ENCODE peak calls at places on chromosomes 12 and 14, in five cellular contexts. One of them, this sample, is unnamed.
A peak's percentile ranks its signal among the peaks of the same experiment; 100 is the strongest.

GRCh38 chr12:121992059-121992879 is 29.4 kb upstream of the BCL7A start:
- DNase-seq in progenitor cell of endocrine pancreas: no peak
- DNase-seq in activated gamma-delta T cell treated with Interleukin-2 at 50 U/mL for 16 hours: peak; percentile 12
- DNase-seq in naive thymus-derived CD8-positive, alpha-beta T cell: no peak
- DNase-seq in ureter: peak; percentile 73
- DNase-seq in this sample: no peak

GRCh38 chr12:67391034-67391433 is 121.9 kb downstream of the CAND1 start:
- DNase-seq in progenitor cell of endocrine pancreas: no peak
- DNase-seq in activated gamma-delta T cell treated with Interleukin-2 at 50 U/mL for 16 hours: no peak
- DNase-seq in naive thymus-derived CD8-positive, alpha-beta T cell: no peak
- DNase-seq in ureter: no peak
- DNase-seq in this sample: no peak

GRCh38 chr14:74357585-74357984 is 9.3 kb downstream of the VRTN start:
- DNase-seq in progenitor cell of endocrine pancreas: no peak
- DNase-seq in activated gamma-delta T cell treated with Interleukin-2 at 50 U/mL for 16 hours: no peak
- DNase-seq in naive thymus-derived CD8-positive, alpha-beta T cell: no peak
- DNase-seq in ureter: no peak
- DNase-seq in this sample: no peak

GRCh38 chr14:30521899-30522736 is 36.8 kb upstream of the G2E3 start:
- DNase-seq in progenitor cell of endocrine pancreas: no peak
- DNase-seq in activated gamma-delta T cell treated with Interleukin-2 at 50 U/mL for 16 hours: no peak
- DNase-seq in naive thymus-derived CD8-positive, alpha-beta T cell: no peak
- DNase-seq in ureter: no peak
- DNase-seq in this sample: no peak

GRCh38 chr12:2261708-2262107 is 208.9 kb downstream of the CACNA1C start:
- DNase-seq in progenitor cell of endocrine pancreas: no peak
- DNase-seq in activated gamma-delta T cell treated with Interleukin-2 at 50 U/mL for 16 hours: no peak
- DNase-seq in naive thymus-derived CD8-positive, alpha-beta T cell: no peak
- DNase-seq in ureter: no peak
- DNase-seq in this sample: no peak

GRCh38 chr12:123748171-123748570 is 13.9 kb upstream of the DNAH10 start:
- DNase-seq in progenitor cell of endocrine pancreas: no peak
- DNase-seq in activated gamma-delta T cell treated with Interleukin-2 at 50 U/mL for 16 hours: no peak
- DNase-seq in naive thymus-derived CD8-positive, alpha-beta T cell: no peak
- DNase-seq in ureter: no peak
- DNase-seq in this sample: no peak

GRCh38 chr14:58864751-58865519 is 227.2 kb downstream of the DACT1 start:
- DNase-seq in progenitor cell of endocrine pancreas: no peak
- DNase-seq in activated gamma-delta T cell treated with Interleukin-2 at 50 U/mL for 16 hours: no peak
- DNase-seq in naive thymus-derived CD8-positive, alpha-beta T cell: no peak
- DNase-seq in ureter: no peak
- DNase-seq in this sample: no peak

GRCh38 chr12:116629451-116629850 is 70.3 kb downstream of the MAP1LC3B2 start:
- DNase-seq in progenitor cell of endocrine pancreas: no peak
- DNase-seq in activated gamma-delta T cell treated with Interleukin-2 at 50 U/mL for 16 hours: no peak
- DNase-seq in naive thymus-derived CD8-positive, alpha-beta T cell: no peak
- DNase-seq in ureter: no peak
- DNase-seq in this sample: no peak

GRCh38 chr12:76374395-76375020 is 26.3 kb upstream of the BBS10 start:
- DNase-seq in progenitor cell of endocrine pancreas: no peak
- DNase-seq in activated gamma-delta T cell treated with Interleukin-2 at 50 U/mL for 16 hours: no peak
- DNase-seq in naive thymus-derived CD8-positive, alpha-beta T cell: no peak
- DNase-seq in ureter: no peak
- DNase-seq in this sample: no peak

GRCh38 chr12:51395283-51396230 is 4.4 kb upstream of the GALNT6 start:
- DNase-seq in progenitor cell of endocrine pancreas: no peak
- DNase-seq in activated gamma-delta T cell treated with Interleukin-2 at 50 U/mL for 16 hours: no peak
- DNase-seq in naive thymus-derived CD8-positive, alpha-beta T cell: no peak
- DNase-seq in ureter: no peak
- DNase-seq in this sample: no peak

GRCh38 chr12:57159341-57159740 is 11.9 kb upstream of the LRP1-AS start:
- DNase-seq in progenitor cell of endocrine pancreas: no peak
- DNase-seq in activated gamma-delta T cell treated with Interleukin-2 at 50 U/mL for 16 hours: no peak
- DNase-seq in naive thymus-derived CD8-positive, alpha-beta T cell: no peak
- DNase-seq in ureter: no peak
- DNase-seq in this sample: no peak